ENCODE peak calls at places on chromosomes 6 and 20, in four cellular contexts. One of them, this sample, is unnamed.

GRCh38 chr6:170286246-170286933 is 4.5 kb downstream of the DLL1 start:
- DNase-seq in mucosa of descending colon: peak; percentile 80
- DNase-seq in heart right ventricle: peak; percentile 54
- DNase-seq in naive thymus-derived CD4-positive, alpha-beta T cell: no peak
- DNase-seq in this sample: no peak

GRCh38 chr6:148502083-148502772 is 159.6 kb downstream of the SASH1 start:
- DNase-seq in mucosa of descending colon: no peak
- DNase-seq in heart right ventricle: no peak
- DNase-seq in naive thymus-derived CD4-positive, alpha-beta T cell: no peak
- DNase-seq in this sample: no peak

GRCh38 chr6:134434019-134434949 is 116.4 kb upstream of the SGK1 start:
- DNase-seq in mucosa of descending colon: no peak
- DNase-seq in heart right ventricle: no peak
- DNase-seq in naive thymus-derived CD4-positive, alpha-beta T cell: peak; percentile 36
- DNase-seq in this sample: no peak

GRCh38 chr6:37236921-37237320 is 20.7 kb upstream of the TBC1D22B start:
- DNase-seq in mucosa of descending colon: no peak
- DNase-seq in heart right ventricle: no peak
- DNase-seq in naive thymus-derived CD4-positive, alpha-beta T cell: no peak
- DNase-seq in this sample: no peak

GRCh38 chr6:87755697-87756671 is 54.0 kb upstream of the AKIRIN2 start:
- DNase-seq in mucosa of descending colon: no peak
- DNase-seq in heart right ventricle: no peak
- DNase-seq in naive thymus-derived CD4-positive, alpha-beta T cell: no peak
- DNase-seq in this sample: no peak

GRCh38 chr20:14632906-14633305 is 295.5 kb upstream of the FLRT3 start:
- DNase-seq in mucosa of descending colon: no peak
- DNase-seq in heart right ventricle: peak; percentile 5
- DNase-seq in naive thymus-derived CD4-positive, alpha-beta T cell: no peak
- DNase-seq in this sample: no peak

GRCh38 chr6:148525453-148525852 is 182.8 kb downstream of the SASH1 start:
- DNase-seq in mucosa of descending colon: no peak
- DNase-seq in heart right ventricle: no peak
- DNase-seq in naive thymus-derived CD4-positive, alpha-beta T cell: no peak
- DNase-seq in this sample: no peak

GRCh38 chr6:167702241-167702827 is 124.4 kb upstream of the AFDN start:
- DNase-seq in mucosa of descending colon: no peak
- DNase-seq in heart right ventricle: no peak
- DNase-seq in naive thymus-derived CD4-positive, alpha-beta T cell: no peak
- DNase-seq in this sample: no peak

GRCh38 chr20:45959956-45960630 is 11.9 kb downstream of the ZNF335 start:
- DNase-seq in mucosa of descending colon: no peak
- DNase-seq in heart right ventricle: no peak
- DNase-seq in naive thymus-derived CD4-positive, alpha-beta T cell: no peak
- DNase-seq in this sample: no peak

GRCh38 chr20:38250607-38251006 is 9.9 kb downstream of the KIAA1755 start:
- DNase-seq in mucosa of descending colon: no peak
- DNase-seq in heart right ventricle: no peak
- DNase-seq in naive thymus-derived CD4-positive, alpha-beta T cell: no peak
- DNase-seq in this sample: no peak

GRCh38 chr6:118812972-118813371 is 81.0 kb upstream of the ASF1A start:
- DNase-seq in mucosa of descending colon: no peak
- DNase-seq in heart right ventricle: no peak
- DNase-seq in naive thymus-derived CD4-positive, alpha-beta T cell: no peak
- DNase-seq in this sample: no peak

GRCh38 chr6:135163440-135163738 is 17.7 kb upstream of the MYB start:
- DNase-seq in mucosa of descending colon: no peak
- DNase-seq in heart right ventricle: no peak
- DNase-seq in naive thymus-derived CD4-positive, alpha-beta T cell: peak; percentile 67
- DNase-seq in this sample: peak; percentile 89

GRCh38 chr20:63108247-63108646 is 101.5 kb upstream of the BHLHE23 start:
- DNase-seq in mucosa of descending colon: peak; percentile 20
- DNase-seq in heart right ventricle: no peak
- DNase-seq in naive thymus-derived CD4-positive, alpha-beta T cell: no peak
- DNase-seq in this sample: no peak

GRCh38 chr6:134410531-134410930 is 92.6 kb upstream of the SGK1 start:
- DNase-seq in mucosa of descending colon: no peak
- DNase-seq in heart right ventricle: no peak
- DNase-seq in naive thymus-derived CD4-positive, alpha-beta T cell: no peak
- DNase-seq in this sample: no peak

GRCh38 chr6:165605901-165606739 is 56.9 kb downstream of the PDE10A start:
- DNase-seq in mucosa of descending colon: no peak
- DNase-seq in heart right ventricle: no peak
- DNase-seq in naive thymus-derived CD4-positive, alpha-beta T cell: no peak
- DNase-seq in this sample: no peak

GRCh38 chr20:24698189-24698588 is 228.8 kb downstream of the SYNDIG1 start:
- DNase-seq in mucosa of descending colon: no peak
- DNase-seq in heart right ventricle: no peak
- DNase-seq in naive thymus-derived CD4-positive, alpha-beta T cell: no peak
- DNase-seq in this sample: no peak

GRCh38 chr6:14743465-14744211 is 502.2 kb upstream of the JARID2 start:
- DNase-seq in mucosa of descending colon: peak; percentile 70
- DNase-seq in heart right ventricle: no peak
- DNase-seq in naive thymus-derived CD4-positive, alpha-beta T cell: no peak
- DNase-seq in this sample: no peak

GRCh38 chr6:35804996-35805736 is at the start of gene LHFPL5:
- DNase-seq in mucosa of descending colon: no peak
- DNase-seq in heart right ventricle: peak; percentile 16
- DNase-seq in naive thymus-derived CD4-positive, alpha-beta T cell: peak; percentile 18
- DNase-seq in this sample: no peak

GRCh38 chr20:5705827-5706226 is 44.4 kb upstream of the SHLD1 start:
- DNase-seq in mucosa of descending colon: no peak
- DNase-seq in heart right ventricle: no peak
- DNase-seq in naive thymus-derived CD4-positive, alpha-beta T cell: no peak
- DNase-seq in this sample: no peak
- H3K4me3 ChIP-seq in mucosa of descending colon: no peak overlapping the region
- H3K4me3 ChIP-seq in heart right ventricle: no peak overlapping the region
- H3K4me3 ChIP-seq in naive thymus-derived CD4-positive, alpha-beta T cell: no peak overlapping the region
- H3K4me3 ChIP-seq in this sample: no peak overlapping the region

DNA sequence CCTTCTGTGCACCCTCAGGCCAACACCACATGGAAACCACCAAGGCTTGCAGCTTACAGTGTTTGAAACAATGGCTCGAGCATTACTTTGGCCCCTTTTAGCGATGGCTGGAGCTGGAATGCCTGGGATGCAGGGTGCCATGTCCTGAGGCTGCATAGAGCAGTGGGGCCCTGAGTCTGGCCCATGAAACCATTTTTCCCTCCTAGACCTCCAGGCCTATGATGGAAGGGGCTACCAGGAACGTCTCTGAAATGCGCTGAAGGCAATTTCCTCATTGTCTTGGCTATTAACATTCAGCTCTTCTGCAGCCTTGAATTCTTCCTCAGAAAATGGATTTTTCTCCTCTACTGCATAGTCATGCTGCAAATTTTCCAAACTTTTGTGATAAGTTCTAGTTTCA is 29.9 kb upstream of the SERINC1 start:
- DNase-seq in mucosa of descending colon: no peak
- DNase-seq in heart right ventricle: no peak
- DNase-seq in naive thymus-derived CD4-positive, alpha-beta T cell: no peak
- DNase-seq in this sample: no peak
- H3K9me3 ChIP-seq in mucosa of descending colon: peaks cover 48% of the 10 kb centered on the region
- H3K9me3 ChIP-seq in heart right ventricle: peaks cover 86% of the 10 kb centered on the region
- H3K9me3 ChIP-seq in naive thymus-derived CD4-positive, alpha-beta T cell: no peaks in the 10 kb centered on the region
- H3K9me3 ChIP-seq in this sample: peaks cover 24% of the 10 kb centered on the region

GRCh38 chr20:32453467-32454163 is 95.5 kb downstream of the ASXL1 start:
- DNase-seq in mucosa of descending colon: peak; percentile 31
- DNase-seq in heart right ventricle: no peak
- DNase-seq in naive thymus-derived CD4-positive, alpha-beta T cell: no peak
- DNase-seq in this sample: no peak

GRCh38 chr20:32451340-32451681 is 93.2 kb downstream of the ASXL1 start:
- DNase-seq in mucosa of descending colon: peak; percentile 14
- DNase-seq in heart right ventricle: no peak
- DNase-seq in naive thymus-derived CD4-positive, alpha-beta T cell: no peak
- DNase-seq in this sample: no peak

GRCh38 chr20:32454164-32455145 is 96.3 kb downstream of the ASXL1 start:
- DNase-seq in mucosa of descending colon: peak; percentile 44
- DNase-seq in heart right ventricle: no peak
- DNase-seq in naive thymus-derived CD4-positive, alpha-beta T cell: no peak
- DNase-seq in this sample: no peak

GRCh38 chr20:32451682-32452461 is 93.7 kb downstream of the ASXL1 start:
- DNase-seq in mucosa of descending colon: peak; percentile 30
- DNase-seq in heart right ventricle: no peak
- DNase-seq in naive thymus-derived CD4-positive, alpha-beta T cell: no peak
- DNase-seq in this sample: no peak

GRCh38 chr20:32452776-32453466 is 94.8 kb downstream of the ASXL1 start:
- DNase-seq in mucosa of descending colon: peak; percentile 44
- DNase-seq in heart right ventricle: no peak
- DNase-seq in naive thymus-derived CD4-positive, alpha-beta T cell: no peak
- DNase-seq in this sample: no peak
- H3K36me3 ChIP-seq in mucosa of descending colon: no peaks in the 10 kb centered on the region
- H3K36me3 ChIP-seq in heart right ventricle: no peaks in the 10 kb centered on the region
- H3K36me3 ChIP-seq in naive thymus-derived CD4-positive, alpha-beta T cell: no peaks in the 10 kb centered on the region
- H3K36me3 ChIP-seq in this sample: peaks cover 74% of the 10 kb centered on the region

GRCh38 chr20:44215125-44215524 is 4.6 kb upstream of the OSER1 start:
- DNase-seq in mucosa of descending colon: peak; percentile 67
- DNase-seq in heart right ventricle: peak; percentile 60
- DNase-seq in naive thymus-derived CD4-positive, alpha-beta T cell: peak; percentile 71
- DNase-seq in this sample: peak; percentile 79
- H3K4me3 ChIP-seq in mucosa of descending colon: no peak overlapping the region
- H3K4me3 ChIP-seq in heart right ventricle: no peak overlapping the region
- H3K4me3 ChIP-seq in naive thymus-derived CD4-positive, alpha-beta T cell: no peak overlapping the region
- H3K4me3 ChIP-seq in this sample: no peak overlapping the region

GRCh38 chr20:61230-61629 is 26.2 kb upstream of the DEFB125 start:
- DNase-seq in mucosa of descending colon: no peak
- DNase-seq in heart right ventricle: no peak
- DNase-seq in naive thymus-derived CD4-positive, alpha-beta T cell: no peak
- DNase-seq in this sample: no peak
- H3K9me3 ChIP-seq in mucosa of descending colon: peaks cover 16% of the 10 kb centered on the region
- H3K9me3 ChIP-seq in heart right ventricle: no peaks in the 10 kb centered on the region
- H3K9me3 ChIP-seq in naive thymus-derived CD4-positive, alpha-beta T cell: no peaks in the 10 kb centered on the region
- H3K9me3 ChIP-seq in this sample: peaks cover 15% of the 10 kb centered on the region

GRCh38 chr20:35006009-35006408 is 50.3 kb downstream of the MYH7B start:
- DNase-seq in mucosa of descending colon: peak; percentile 15
- DNase-seq in heart right ventricle: no peak
- DNase-seq in naive thymus-derived CD4-positive, alpha-beta T cell: no peak
- DNase-seq in this sample: no peak

GRCh38 chr20:35003211-35004031 is 47.8 kb downstream of the MYH7B start:
- DNase-seq in mucosa of descending colon: peak; percentile 40
- DNase-seq in heart right ventricle: no peak
- DNase-seq in naive thymus-derived CD4-positive, alpha-beta T cell: no peak
- DNase-seq in this sample: no peak

GRCh38 chr20:35004051-35004725 is 48.5 kb downstream of the MYH7B start:
- DNase-seq in mucosa of descending colon: peak; percentile 29
- DNase-seq in heart right ventricle: no peak
- DNase-seq in naive thymus-derived CD4-positive, alpha-beta T cell: no peak
- DNase-seq in this sample: no peak

GRCh38 chr20:35005463-35005961 is 49.8 kb downstream of the MYH7B start:
- DNase-seq in mucosa of descending colon: peak; percentile 25
- DNase-seq in heart right ventricle: no peak
- DNase-seq in naive thymus-derived CD4-positive, alpha-beta T cell: no peak
- DNase-seq in this sample: no peak

DNA sequence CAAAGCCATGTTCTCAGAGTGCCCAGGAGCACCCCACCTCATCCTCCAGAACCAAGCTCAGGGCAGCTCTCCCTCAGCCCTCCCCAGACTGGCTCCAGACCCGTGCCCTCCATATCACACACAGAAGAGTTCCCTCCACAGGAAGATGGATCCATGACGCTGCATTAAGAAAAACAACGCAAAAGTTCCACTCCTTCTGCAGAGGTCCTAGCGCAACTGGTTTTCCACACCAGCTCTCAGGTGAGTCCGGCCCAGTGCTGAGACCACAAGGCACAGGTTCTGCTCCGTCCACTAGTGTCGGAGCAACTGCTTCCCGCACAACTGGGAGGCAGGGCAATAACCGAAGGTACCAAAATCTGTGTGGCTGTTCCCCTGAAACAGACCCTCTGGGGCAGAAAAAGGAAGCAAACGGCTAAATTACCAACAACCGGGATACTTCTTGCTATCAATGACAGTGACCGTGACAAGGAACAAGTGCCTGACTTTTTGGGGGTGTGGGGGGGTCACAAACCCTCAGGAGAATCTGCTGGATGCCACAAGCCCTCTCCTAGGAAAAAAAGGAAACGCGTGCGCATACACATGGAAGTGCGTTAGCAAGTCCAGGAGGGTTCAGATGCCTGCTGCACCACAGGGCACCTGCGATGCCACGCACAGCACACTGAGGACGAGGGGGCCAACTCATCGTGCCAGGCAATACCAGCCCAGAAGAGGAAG is 49.2 kb downstream of the MYH7B start:
- DNase-seq in mucosa of descending colon: no peak
- DNase-seq in heart right ventricle: no peak
- DNase-seq in naive thymus-derived CD4-positive, alpha-beta T cell: no peak
- DNase-seq in this sample: no peak
- H3K36me3 ChIP-seq in mucosa of descending colon: peaks cover 46% of the 10 kb centered on the region
- H3K36me3 ChIP-seq in heart right ventricle: peaks cover 18% of the 10 kb centered on the region
- H3K36me3 ChIP-seq in naive thymus-derived CD4-positive, alpha-beta T cell: peaks cover 24% of the 10 kb centered on the region
- H3K36me3 ChIP-seq in this sample: peaks cover 94% of the 10 kb centered on the region

GRCh38 chr20:41367393-41367695 is 726 bp upstream of the EMILIN3 start:
- DNase-seq in mucosa of descending colon: peak; percentile 34
- DNase-seq in heart right ventricle: no peak
- DNase-seq in naive thymus-derived CD4-positive, alpha-beta T cell: no peak
- DNase-seq in this sample: no peak

GRCh38 chr20:41364967-41365765 is 1.5 kb downstream of the EMILIN3 start:
- DNase-seq in mucosa of descending colon: peak; percentile 26
- DNase-seq in heart right ventricle: no peak
- DNase-seq in naive thymus-derived CD4-positive, alpha-beta T cell: no peak
- DNase-seq in this sample: no peak

GRCh38 chr20:41364236-41364855 is 2.3 kb downstream of the EMILIN3 start:
- DNase-seq in mucosa of descending colon: peak; percentile 31
- DNase-seq in heart right ventricle: no peak
- DNase-seq in naive thymus-derived CD4-positive, alpha-beta T cell: no peak
- DNase-seq in this sample: no peak

GRCh38 chr20:41366546-41367392 is at the start of gene EMILIN3:
- DNase-seq in mucosa of descending colon: peak; percentile 28
- DNase-seq in heart right ventricle: no peak
- DNase-seq in naive thymus-derived CD4-positive, alpha-beta T cell: no peak
- DNase-seq in this sample: no peak

DNA sequence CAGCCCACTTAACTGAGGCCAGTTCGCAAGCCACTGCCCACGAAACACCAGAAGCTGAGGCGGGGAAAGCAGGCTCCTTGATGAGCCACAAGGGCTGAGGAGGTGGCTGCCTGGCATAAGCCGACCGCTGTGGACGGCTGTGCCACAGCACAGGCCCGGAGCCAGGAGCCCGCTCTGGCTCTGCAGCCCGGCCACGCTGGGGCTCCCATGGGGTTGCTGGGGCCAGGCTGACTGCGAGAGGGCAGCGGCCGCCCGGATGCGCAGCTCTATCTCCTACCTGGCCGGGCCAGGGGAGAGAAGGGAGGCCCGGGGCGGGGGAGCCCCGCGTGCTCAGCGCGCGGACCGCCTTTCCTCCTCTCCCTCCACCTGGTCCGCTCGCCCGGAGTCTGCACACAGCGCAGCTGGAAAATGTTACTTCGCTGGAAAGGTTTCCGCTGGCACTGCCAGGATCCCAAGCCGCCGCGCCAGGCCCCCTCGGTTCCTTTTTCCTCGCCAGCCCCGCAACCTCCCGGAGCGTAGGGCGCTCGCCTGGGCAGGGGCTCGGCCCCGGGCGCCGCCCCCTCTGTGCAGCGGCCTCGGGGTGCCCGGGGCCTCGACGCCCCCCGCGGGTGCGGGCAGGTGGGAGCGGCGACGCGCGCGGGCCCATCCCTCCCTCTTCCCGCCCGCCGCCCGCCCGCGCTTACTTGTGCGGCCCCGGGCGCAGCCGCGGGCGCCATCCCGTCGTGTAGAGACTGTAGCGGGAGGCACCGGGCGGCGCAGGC is 653 bp downstream of the EMILIN3 start:
- DNase-seq in mucosa of descending colon: peak; percentile 30
- DNase-seq in heart right ventricle: no peak
- DNase-seq in naive thymus-derived CD4-positive, alpha-beta T cell: no peak
- DNase-seq in this sample: no peak
- H3K4me3 ChIP-seq in mucosa of descending colon: no peak overlapping the region
- H3K4me3 ChIP-seq in heart right ventricle: peak overlapping the region; percentile 48
- H3K4me3 ChIP-seq in naive thymus-derived CD4-positive, alpha-beta T cell: no peak overlapping the region
- H3K4me3 ChIP-seq in this sample: no peak overlapping the region

GRCh38 chr6:115216835-115217234 is 843.9 kb downstream of the FRK start:
- DNase-seq in mucosa of descending colon: no peak
- DNase-seq in heart right ventricle: no peak
- DNase-seq in naive thymus-derived CD4-positive, alpha-beta T cell: no peak
- DNase-seq in this sample: no peak
- H3K9me3 ChIP-seq in mucosa of descending colon: peaks cover 51% of the 10 kb centered on the region
- H3K9me3 ChIP-seq in heart right ventricle: peaks cover 13% of the 10 kb centered on the region
- H3K9me3 ChIP-seq in naive thymus-derived CD4-positive, alpha-beta T cell: no peaks in the 10 kb centered on the region
- H3K9me3 ChIP-seq in this sample: no peaks in the 10 kb centered on the region